ENCODE peak calls at places on chromosome 14, in seven cellular contexts. M is RWPE2, Y is AG09309, T is heart right ventricle, X is cardiac muscle cell, Z is lung, R is prostate gland. C is an unnamed sample.

GRCh38 chr14:74945261-74945851 is 10.0 kb downstream of the PGF start:
- DNase-seq in M (no peak), Y (no peak), T (no peak), X (peak; percentile 60), Z (no peak), R (no peak), C (peak; percentile 81)

GRCh38 chr14:94867931-94868597 is 98.2 kb upstream of the GSC start:
- DNase-seq in M (no peak), Y (no peak), T (no peak), X (no peak), Z (no peak), R (no peak), C (no peak)

GRCh38 chr14:54116972-54117371 is 160.3 kb upstream of the BMP4 start:
- DNase-seq in M (no peak), Y (no peak), T (no peak), X (no peak), Z (no peak), R (no peak), C (no peak)

GRCh38 chr14:22221508-22221907 is 367.5 kb downstream of the DAD1 start:
- DNase-seq in M (no peak), Y (no peak), T (no peak), X (no peak), Z (no peak), R (no peak), C (no peak)

GRCh38 chr14:104138098-104138890 is at the start of gene KIF26A:
- DNase-seq in M (peak; percentile 73), Y (no peak), T (peak; percentile 69), X (peak; percentile 80), Z (no peak), R (no peak), C (peak; percentile 71)

GRCh38 chr14:64654072-64654899 is 49.9 kb upstream of the PLEKHG3 start:
- DNase-seq in M (no peak), Y (peak; percentile 81), T (no peak), X (no peak), Z (no peak), R (no peak), C (no peak)

GRCh38 chr14:104865631-104866441 is 768 bp downstream of the CEP170B start:
- DNase-seq in M (peak; percentile 85), Y (peak; percentile 14), T (peak; percentile 65), X (peak; percentile 67), Z (peak; percentile 68), R (peak; percentile 63), C (peak; percentile 41)

GRCh38 chr14:53273671-53274072 is 120.5 kb upstream of the DDHD1 start:
- DNase-seq in M (no peak), Y (no peak), T (peak; percentile 11), X (no peak), Z (no peak), R (no peak), C (no peak)

GRCh38 chr14:101899263-101899662 is 65.1 kb upstream of the DYNC1H1 start:
- DNase-seq in M (no peak), Y (no peak), T (no peak), X (no peak), Z (no peak), R (no peak), C (no peak)

GRCh38 chr14:73245401-73246325 is 8.4 kb downstream of the PAPLN start:
- DNase-seq in M (peak; percentile 70), Y (no peak), T (peak; percentile 74), X (no peak), Z (peak; percentile 50), R (no peak), C (no peak)

GRCh38 chr14:100875861-100876590 is 27.5 kb downstream of the RTL1 start:
- DNase-seq in M (peak; percentile 55), Y (no peak), T (no peak), X (no peak), Z (no peak), R (no peak), C (no peak)

GRCh38 chr14:52023518-52023917 is 34.2 kb downstream of the RTRAF start:
- DNase-seq in M (no peak), Y (no peak), T (no peak), X (no peak), Z (no peak), R (no peak), C (no peak)

GRCh38 chr14:96362071-96362964 is 823 bp downstream of the ATG2B start:
- DNase-seq in M (no peak), Y (no peak), T (no peak), X (peak; percentile 20), Z (peak; percentile 60), R (peak; percentile 84), C (no peak)

GRCh38 chr14:20656274-20656673 is 14.8 kb upstream of the OR6S1 start:
- DNase-seq in M (no peak), Y (no peak), T (no peak), X (no peak), Z (no peak), R (no peak), C (no peak)

GRCh38 chr14:58812050-58812690 is 174.4 kb downstream of the DACT1 start:
- DNase-seq in M (no peak), Y (no peak), T (no peak), X (no peak), Z (no peak), R (no peak), C (no peak)

GRCh38 chr14:104395276-104395675 is 184.3 kb upstream of the C14orf180 start:
- DNase-seq in M (peak; percentile 27), Y (no peak), T (no peak), X (no peak), Z (peak; percentile 20), R (no peak), C (no peak)

GRCh38 chr14:63290741-63291286 is 27.9 kb downstream of the GPHB5 start:
- DNase-seq in M (no peak), Y (peak; percentile 4), T (no peak), X (no peak), Z (no peak), R (no peak), C (no peak)

GRCh38 chr14:51463461-51463860 is 188.2 kb upstream of the FRMD6 start:
- DNase-seq in M (no peak), Y (no peak), T (no peak), X (no peak), Z (no peak), R (no peak), C (no peak)

GRCh38 chr14:67456732-67457131 is 31.8 kb downstream of the TMEM229B start:
- DNase-seq in M (no peak), Y (no peak), T (no peak), X (no peak), Z (no peak), R (no peak), C (no peak)

GRCh38 chr14:67449096-67449495 is 37.1 kb upstream of the PLEK2 start:
- DNase-seq in M (no peak), Y (no peak), T (no peak), X (no peak), Z (no peak), R (no peak), C (no peak)

GRCh38 chr14:67459336-67459735 is 29.2 kb downstream of the TMEM229B start:
- DNase-seq in M (no peak), Y (no peak), T (no peak), X (no peak), Z (no peak), R (no peak), C (no peak)

GRCh38 chr14:67457782-67458181 is 30.7 kb downstream of the TMEM229B start:
- DNase-seq in M (no peak), Y (no peak), T (peak; percentile 43), X (peak; percentile 77), Z (no peak), R (peak; percentile 43), C (no peak)

GRCh38 chr14:67453575-67454300 is 34.8 kb downstream of the TMEM229B start:
- DNase-seq in M (no peak), Y (no peak), T (no peak), X (no peak), Z (no peak), R (no peak), C (no peak)
- TF ChIP-seq CTCF in M (no peak), Y (no peak), T (no peak), X (no peak), Z (no peak), R (no peak), C (no peak)

DNA sequence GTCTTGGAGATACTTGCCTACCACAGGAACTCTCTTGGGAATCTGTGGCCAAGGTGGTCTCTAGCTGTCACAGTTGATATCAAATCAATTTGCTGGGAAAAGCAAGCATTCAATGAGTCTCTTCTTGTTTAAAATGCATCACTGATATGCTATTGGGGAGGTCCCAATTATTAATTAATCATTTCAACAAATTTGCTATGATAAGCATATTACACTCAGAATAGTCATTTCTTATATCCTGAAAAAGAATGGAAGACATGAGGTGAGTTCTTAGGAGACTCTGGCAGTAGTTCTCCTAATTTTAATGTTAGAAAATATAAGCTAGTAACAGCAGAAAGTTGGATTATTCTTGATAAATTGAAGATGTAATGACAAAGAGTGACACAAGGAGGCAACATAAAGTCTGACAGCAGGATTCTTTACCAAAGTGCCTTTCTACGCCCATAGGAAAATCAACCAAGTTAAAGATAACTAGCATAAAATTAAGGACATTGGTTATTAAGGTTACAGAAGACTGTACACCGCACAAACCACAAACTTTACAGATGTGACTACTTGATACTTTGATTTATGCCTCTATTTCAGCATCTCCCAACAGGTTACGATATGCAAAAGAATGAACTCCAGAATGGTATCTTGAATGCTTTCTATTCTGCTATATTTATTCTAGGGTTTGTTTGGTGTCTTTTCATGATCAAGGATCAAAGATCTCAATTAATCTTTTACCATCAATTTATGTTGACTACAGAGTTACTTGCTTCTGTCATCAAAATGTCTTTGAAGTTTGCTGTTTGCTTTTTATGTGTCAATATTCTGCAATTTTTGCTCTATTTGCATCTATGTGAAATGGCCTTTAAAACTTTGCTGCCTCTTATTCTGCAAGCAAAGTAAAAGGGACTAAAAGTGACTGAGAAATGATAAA is 349.6 kb upstream of the CLEC14A start:
- DNase-seq in M (no peak), Y (no peak), T (no peak), X (no peak), Z (no peak), R (no peak), C (no peak)
- TF ChIP-seq CTCF in M (peak; percentile 49), Y (peak; percentile 25), T (no peak), X (no peak), Z (no peak), R (peak; percentile 9), C (peak; percentile 69)

GRCh38 chr14:77886010-77886409 is 86.1 kb downstream of the ADCK1 start:
- DNase-seq in M (no peak), Y (no peak), T (no peak), X (no peak), Z (no peak), R (no peak), C (no peak)
- TF ChIP-seq CTCF in M (no peak), Y (no peak), T (no peak), X (no peak), Z (no peak), R (no peak), C (no peak)

GRCh38 chr14:29709490-29709889 is 218.2 kb downstream of the PRKD1 start:
- DNase-seq in M (no peak), Y (peak; percentile 32), T (no peak), X (no peak), Z (no peak), R (no peak), C (no peak)

GRCh38 chr14:29712586-29712985 is 215.1 kb downstream of the PRKD1 start:
- DNase-seq in M (no peak), Y (no peak), T (no peak), X (no peak), Z (no peak), R (no peak), C (no peak)

GRCh38 chr14:29705801-29706200 is 221.8 kb downstream of the PRKD1 start:
- DNase-seq in M (no peak), Y (no peak), T (no peak), X (no peak), Z (no peak), R (no peak), C (no peak)

GRCh38 chr14:29706700-29707099 is 220.9 kb downstream of the PRKD1 start:
- DNase-seq in M (no peak), Y (no peak), T (no peak), X (no peak), Z (no peak), R (no peak), C (no peak)

GRCh38 chr14:29710015-29710414 is 217.6 kb downstream of the PRKD1 start:
- DNase-seq in M (no peak), Y (no peak), T (no peak), X (peak; percentile 31), Z (no peak), R (no peak), C (no peak)
- TF ChIP-seq CTCF in M (peak; percentile 31), Y (peak; percentile 13), T (peak; percentile 39), X (peak; percentile 32), Z (no peak), R (no peak), C (no peak)

C was measured in endothelial cell.